ENCODE peak calls at places on chromosomes 2 and 18, in ten cellular contexts. C, K, F, T, Y, U, J, L, M and I are unnamed samples.

GRCh38 chr2:112758701-112759100 is 5.7 kb downstream of the CKAP2L start:
- DNase-seq in C (no peak), K (no peak), F (no peak), T (no peak), Y (no peak), U (no peak), J (no peak), L (no peak), M (no peak), I (no peak)

GRCh38 chr18:11951390-11951851 is 29.9 kb upstream of the IMPA2 start:
- DNase-seq in C (no peak), K (no peak), F (no peak), T (no peak), Y (no peak), U (peak), J (peak), L (no peak), M (no peak), I (no peak)

GRCh38 chr2:6913415-6914157 is 3.6 kb upstream of the RNF144A start:
- DNase-seq in C (no peak), K (no peak), F (no peak), T (no peak), Y (no peak), U (no peak), J (no peak), L (no peak), M (no peak), I (no peak)

GRCh38 chr2:109129921-109130725 is 1.1 kb downstream of the SH3RF3 start:
- DNase-seq in C (no peak), K (no peak), F (peak), T (peak), Y (peak), U (no peak), J (peak), L (no peak), M (peak), I (no peak)

GRCh38 chr2:241666627-241667400 is 19.8 kb downstream of the DTYMK start:
- DNase-seq in C (no peak), K (no peak), F (peak), T (no peak), Y (no peak), U (no peak), J (no peak), L (no peak), M (peak), I (no peak)

GRCh38 chr2:108575132-108575966 is 41.1 kb downstream of the LIMS1 start:
- DNase-seq in C (peak), K (no peak), F (peak), T (no peak), Y (no peak), U (no peak), J (no peak), L (no peak), M (no peak), I (peak)

GRCh38 chr2:175366814-175367213 is 185.3 kb upstream of the ATP5MC3 start:
- DNase-seq in C (peak), K (peak), F (peak), T (peak), Y (no peak), U (peak), J (no peak), L (no peak), M (no peak), I (peak)

GRCh38 chr2:32246911-32247310 is 17.8 kb downstream of the NLRC4 start:
- DNase-seq in C (no peak), K (no peak), F (no peak), T (no peak), Y (no peak), U (no peak), J (no peak), L (no peak), M (no peak), I (no peak)

GRCh38 chr2:8154270-8154669 is 527.6 kb upstream of the ID2 start:
- DNase-seq in C (no peak), K (no peak), F (no peak), T (no peak), Y (no peak), U (no peak), J (no peak), L (no peak), M (no peak), I (no peak)

GRCh38 chr18:63120541-63121059 is 199.0 kb downstream of the BCL2 start:
- DNase-seq in C (no peak), K (no peak), F (no peak), T (no peak), Y (no peak), U (no peak), J (no peak), L (no peak), M (no peak), I (no peak)

GRCh38 chr2:73983322-73984202 is 1.1 kb upstream of the TET3 start:
- DNase-seq in C (peak), K (peak), F (no peak), T (no peak), Y (no peak), U (peak), J (peak), L (no peak), M (peak), I (no peak)

GRCh38 chr2:53512071-53512841 is 255.3 kb upstream of the CHAC2 start:
- DNase-seq in C (no peak), K (no peak), F (peak), T (no peak), Y (no peak), U (no peak), J (no peak), L (no peak), M (no peak), I (no peak)

GRCh38 chr2:88692187-88692586 is 714 bp downstream of the RPIA start:
- DNase-seq in C (peak), K (peak), F (peak), T (peak), Y (peak), U (peak), J (peak), L (no peak), M (peak), I (peak)

GRCh38 chr2:15359716-15360531 is 201.2 kb downstream of the NBAS start:
- DNase-seq in C (peak), K (no peak), F (peak), T (no peak), Y (no peak), U (no peak), J (no peak), L (no peak), M (no peak), I (peak)

GRCh38 chr2:168559187-168559586 is 103.1 kb downstream of the CERS6 start:
- DNase-seq in C (peak), K (no peak), F (no peak), T (peak), Y (no peak), U (no peak), J (no peak), L (no peak), M (no peak), I (no peak)

GRCh38 chr2:241870081-241870541 is 582 bp downstream of the RTP5 start:
- DNase-seq in C (no peak), K (no peak), F (no peak), T (no peak), Y (peak), U (no peak), J (no peak), L (no peak), M (peak), I (no peak)

GRCh38 chr18:44740000-44740399 is 59.3 kb downstream of the SETBP1 start:
- DNase-seq in C (no peak), K (no peak), F (no peak), T (no peak), Y (no peak), U (no peak), J (no peak), L (no peak), M (no peak), I (no peak)

GRCh38 chr2:72993585-72994280 is 76.4 kb downstream of the EMX1 start:
- DNase-seq in C (no peak), K (no peak), F (no peak), T (no peak), Y (no peak), U (no peak), J (peak), L (no peak), M (no peak), I (no peak)

GRCh38 chr2:239811806-239812560 is 213.2 kb downstream of the NDUFA10 start:
- DNase-seq in C (no peak), K (no peak), F (no peak), T (no peak), Y (no peak), U (no peak), J (peak), L (no peak), M (no peak), I (no peak)

GRCh38 chr2:111017034-111017640 is 103.6 kb upstream of the BCL2L11 start:
- DNase-seq in C (no peak), K (no peak), F (no peak), T (no peak), Y (no peak), U (no peak), J (no peak), L (no peak), M (no peak), I (no peak)

GRCh38 chr2:144456680-144457079 is 63.2 kb downstream of the ZEB2 start:
- DNase-seq in C (peak), K (no peak), F (peak), T (peak), Y (no peak), U (peak), J (no peak), L (no peak), M (no peak), I (peak)

GRCh38 chr2:9288681-9289338 is 82.2 kb downstream of the ASAP2 start:
- DNase-seq in C (no peak), K (no peak), F (peak), T (no peak), Y (no peak), U (no peak), J (no peak), L (no peak), M (no peak), I (peak)

GRCh38 chr18:7021994-7022840 is 95.4 kb downstream of the LAMA1 start:
- DNase-seq in C (peak), K (no peak), F (peak), T (no peak), Y (no peak), U (peak), J (no peak), L (no peak), M (no peak), I (peak)

GRCh38 chr2:37918742-37919186 is 6.3 kb upstream of the RMDN2 start:
- DNase-seq in C (no peak), K (no peak), F (no peak), T (no peak), Y (no peak), U (no peak), J (no peak), L (no peak), M (no peak), I (no peak)

GRCh38 chr2:178285287-178285615 is 90.9 kb downstream of the OSBPL6 start:
- DNase-seq in C (no peak), K (no peak), F (no peak), T (no peak), Y (no peak), U (no peak), J (no peak), L (no peak), M (no peak), I (no peak)

GRCh38 chr2:137729305-137729704 is 235.0 kb upstream of the HNMT start:
- DNase-seq in C (no peak), K (no peak), F (no peak), T (no peak), Y (no peak), U (no peak), J (no peak), L (no peak), M (no peak), I (no peak)

GRCh38 chr18:49041677-49042570 is 91.2 kb upstream of the SMAD7 start:
- DNase-seq in C (peak), K (no peak), F (peak), T (peak), Y (peak), U (peak), J (no peak), L (no peak), M (no peak), I (no peak)

GRCh38 chr2:215144106-215144875 is 5.9 kb upstream of the ABCA12 start:
- DNase-seq in C (no peak), K (no peak), F (no peak), T (no peak), Y (no peak), U (no peak), J (no peak), L (no peak), M (no peak), I (no peak)

GRCh38 chr2:192007819-192008218 is 160.9 kb upstream of the CAVIN2 start:
- DNase-seq in C (no peak), K (no peak), F (peak), T (no peak), Y (no peak), U (no peak), J (no peak), L (no peak), M (no peak), I (no peak)

GRCh38 chr2:74149570-74150319 is 2.0 kb upstream of the BOLA3 start:
- DNase-seq in C (no peak), K (no peak), F (no peak), T (no peak), Y (no peak), U (peak), J (no peak), L (no peak), M (no peak), I (no peak)

GRCh38 chr2:120885311-120885710 is 149.6 kb downstream of the GLI2 start:
- DNase-seq in C (no peak), K (no peak), F (no peak), T (no peak), Y (no peak), U (no peak), J (peak), L (no peak), M (peak), I (no peak)

GRCh38 chr2:239376351-239376750 is 24.5 kb downstream of the HDAC4 start:
- DNase-seq in C (no peak), K (no peak), F (no peak), T (no peak), Y (no peak), U (no peak), J (peak), L (no peak), M (peak), I (no peak)

GRCh38 chr2:230321031-230321430 is 6.0 kb upstream of the SP140L start:
- DNase-seq in C (no peak), K (no peak), F (no peak), T (no peak), Y (no peak), U (no peak), J (peak), L (no peak), M (no peak), I (no peak)

GRCh38 chr2:74003494-74004211 is 18.9 kb downstream of the TET3 start:
- DNase-seq in C (no peak), K (no peak), F (peak), T (no peak), Y (peak), U (peak), J (peak), L (no peak), M (no peak), I (no peak)

GRCh38 chr2:113823729-113824595 is 65.9 kb upstream of the ACTR3 start:
- DNase-seq in C (no peak), K (no peak), F (no peak), T (no peak), Y (no peak), U (no peak), J (no peak), L (no peak), M (no peak), I (no peak)

GRCh38 chr2:230219419-230220331 is at the start of gene SP110:
- DNase-seq in C (peak), K (peak), F (peak), T (peak), Y (peak), U (peak), J (peak), L (peak), M (no peak), I (peak)

GRCh38 chr2:59578349-59578748 is 975.1 kb downstream of the BCL11A start:
- DNase-seq in C (no peak), K (no peak), F (no peak), T (no peak), Y (no peak), U (no peak), J (no peak), L (no peak), M (no peak), I (no peak)

GRCh38 chr2:98470851-98471255 is 26.2 kb downstream of the INPP4A start:
- DNase-seq in C (no peak), K (no peak), F (no peak), T (no peak), Y (no peak), U (no peak), J (no peak), L (no peak), M (no peak), I (no peak)

DNA sequence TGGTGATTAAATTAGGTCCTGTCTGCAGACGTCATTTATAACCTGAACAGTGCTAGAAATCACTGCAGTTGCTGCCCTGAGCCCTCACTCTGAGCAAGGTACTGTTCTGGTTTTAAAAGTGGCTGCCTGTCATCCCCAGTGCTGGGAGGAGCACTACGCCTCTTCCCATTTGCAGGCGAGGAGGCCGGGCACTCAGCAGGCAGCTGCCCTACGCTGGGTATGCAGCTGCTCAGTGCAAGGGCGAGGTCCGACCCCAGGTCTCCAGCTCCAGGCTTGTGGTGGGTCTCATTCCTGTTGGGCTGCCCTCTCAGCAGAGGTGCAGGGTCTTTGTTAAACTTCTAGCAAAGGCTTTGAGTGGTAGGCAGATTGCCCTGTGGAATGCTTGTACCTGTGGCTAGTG is 15.7 kb downstream of the CNDP2 start:
- DNase-seq in C (no peak), K (no peak), F (no peak), T (no peak), Y (no peak), U (no peak), J (peak), L (no peak), M (no peak), I (no peak)
- TF ChIP-seq POLR2A in C (no peak), K (no peak), F (no peak), T (no peak), Y (no peak), U (no peak), J (no peak), L (no peak), M (no peak), I (no peak)

DNA sequence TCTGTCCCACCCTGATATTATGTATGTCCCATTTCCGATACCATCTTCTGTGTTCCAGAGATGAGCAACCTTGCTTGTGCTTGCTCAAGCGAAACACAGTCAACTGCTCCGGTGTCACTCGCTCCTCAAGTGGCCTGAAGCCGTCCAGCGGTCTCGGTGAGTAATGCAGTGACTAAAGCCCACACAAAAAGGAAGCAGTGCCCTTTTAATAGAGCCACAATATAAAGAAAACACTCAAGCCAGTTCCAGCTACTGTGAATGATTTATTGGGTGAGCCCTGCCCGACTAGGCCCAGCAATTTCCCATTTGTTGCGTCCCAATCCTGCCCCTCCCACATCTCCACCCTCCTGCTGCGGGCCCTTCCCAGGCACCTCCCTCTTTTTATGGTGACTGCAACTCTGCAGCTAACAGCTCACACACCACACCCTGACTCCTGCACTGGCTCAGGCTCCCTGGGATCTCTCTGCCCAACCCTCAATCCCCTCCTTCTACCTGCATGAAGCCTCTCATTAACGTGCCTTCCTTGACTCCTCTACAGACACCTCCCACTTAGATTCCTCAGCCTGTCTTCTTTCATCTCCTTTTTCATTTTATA is 44.2 kb upstream of the DSC1 start:
- DNase-seq in C (peak), K (no peak), F (peak), T (peak), Y (peak), U (peak), J (no peak), L (no peak), M (no peak), I (peak)
- TF ChIP-seq POLR2A in C (no peak), K (no peak), F (no peak), T (no peak), Y (no peak), U (no peak), J (no peak), L (no peak), M (no peak), I (no peak)

GRCh38 chr18:72152935-72153334 is 391.2 kb downstream of the CBLN2 start:
- DNase-seq in C (no peak), K (no peak), F (no peak), T (no peak), Y (no peak), U (no peak), J (no peak), L (no peak), M (no peak), I (no peak)
- TF ChIP-seq POLR2A in C (no peak), K (no peak), F (no peak), T (no peak), Y (no peak), U (no peak), J (no peak), L (no peak), M (no peak), I (no peak)

GRCh38 chr2:232541195-232541960 is 1.9 kb downstream of the CHRNG start:
- DNase-seq in C (no peak), K (peak), F (no peak), T (no peak), Y (no peak), U (no peak), J (peak), L (no peak), M (peak), I (no peak)
- TF ChIP-seq POLR2A in C (no peak), K (peak), F (no peak), T (no peak), Y (no peak), U (no peak), J (no peak), L (no peak), M (no peak), I (no peak)

GRCh38 chr2:28035163-28035690 is 144.7 kb downstream of the BABAM2 start:
- DNase-seq in C (no peak), K (no peak), F (no peak), T (no peak), Y (no peak), U (no peak), J (no peak), L (no peak), M (no peak), I (no peak)

GRCh38 chr2:28030600-28030999 is 140.1 kb downstream of the BABAM2 start:
- DNase-seq in C (no peak), K (no peak), F (no peak), T (no peak), Y (peak), U (no peak), J (no peak), L (no peak), M (no peak), I (no peak)

GRCh38 chr2:28035816-28036215 is 145.3 kb downstream of the BABAM2 start:
- DNase-seq in C (no peak), K (no peak), F (no peak), T (no peak), Y (no peak), U (no peak), J (no peak), L (no peak), M (no peak), I (no peak)

GRCh38 chr2:28034696-28035095 is 144.2 kb downstream of the BABAM2 start:
- DNase-seq in C (no peak), K (no peak), F (no peak), T (no peak), Y (no peak), U (no peak), J (no peak), L (no peak), M (no peak), I (no peak)

DNA sequence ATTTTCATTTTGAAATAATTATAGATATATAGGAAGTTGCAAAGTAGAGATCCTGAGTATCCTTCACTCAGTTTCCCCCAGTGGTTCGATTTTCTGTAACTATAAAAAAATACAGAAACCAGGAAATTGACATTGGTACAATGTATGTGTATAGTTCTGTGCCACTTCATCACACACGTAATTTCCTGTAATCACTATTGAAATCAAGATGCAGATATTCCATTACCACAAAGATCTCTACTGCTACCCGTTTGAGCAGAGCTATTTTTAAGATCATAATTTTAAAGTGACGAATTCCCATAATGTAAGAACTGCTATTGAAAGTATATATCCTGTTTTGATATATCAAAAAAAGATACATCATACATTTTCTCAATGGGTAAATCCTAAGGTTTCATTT is 142.3 kb downstream of the BABAM2 start:
- DNase-seq in C (no peak), K (no peak), F (no peak), T (no peak), Y (no peak), U (no peak), J (no peak), L (no peak), M (no peak), I (no peak)
- TF ChIP-seq POLR2A in C (no peak), K (no peak), F (no peak), T (no peak), Y (no peak), U (no peak), J (no peak), L (no peak), M (no peak), I (no peak)

GRCh38 chr2:128090909-128091690 is at the start of gene UGGT1:
- DNase-seq in C (peak), K (peak), F (peak), T (peak), Y (peak), U (peak), J (peak), L (peak), M (peak), I (peak)
- TF ChIP-seq POLR2A in C (peak), K (peak), F (peak), T (peak), Y (no peak), U (peak), J (peak), L (no peak), M (no peak), I (peak)

GRCh38 chr2:153891061-153891460 is 19.3 kb downstream of the GALNT13 start:
- DNase-seq in C (no peak), K (no peak), F (no peak), T (no peak), Y (no peak), U (no peak), J (no peak), L (no peak), M (no peak), I (no peak)
- TF ChIP-seq POLR2A in C (no peak), K (no peak), F (no peak), T (no peak), Y (no peak), U (no peak), J (no peak), L (no peak), M (no peak), I (no peak)